ENCODE peak calls at places on chromosomes 13 and 19, in four cellular contexts. B is HepG2, O is K562, H is A549. A is an unnamed sample.

GRCh38 chr19:47157455-47158321 is 27.1 kb downstream of the SAE1 start:
- DNase-seq in B (no peak), O (no peak), H (no peak), A (peak; percentile 67)

GRCh38 chr13:32537580-32538233 is 888 bp downstream of the N4BP2L2 start:
- DNase-seq in B (no peak), O (peak; percentile 10), H (no peak), A (no peak)

GRCh38 chr19:2190848-2191455 is 27.2 kb downstream of the DOT1L start:
- DNase-seq in B (no peak), O (no peak), H (no peak), A (no peak)

GRCh38 chr13:21078501-21078900 is 17.1 kb upstream of the LATS2 start:
- DNase-seq in B (no peak), O (no peak), H (no peak), A (no peak)

GRCh38 chr13:55571237-55571867 is 1569.4 kb upstream of the PRR20A start:
- DNase-seq in B (no peak), O (no peak), H (no peak), A (no peak)

GRCh38 chr13:94994506-94994905 is 282.2 kb upstream of the SOX21 start:
- DNase-seq in B (no peak), O (no peak), H (no peak), A (no peak)

GRCh38 chr13:23871616-23872220 is 17.5 kb downstream of the MIPEP start:
- DNase-seq in B (peak; percentile 39), O (peak; percentile 12), H (no peak), A (no peak)

GRCh38 chr13:74135306-74136088 is 1.3 kb upstream of the KLF12 start:
- DNase-seq in B (no peak), O (peak; percentile 58), H (peak; percentile 33), A (no peak)

GRCh38 chr19:2236285-2237050 is at the start of the genes PLEKHJ1 and SF3A2:
- DNase-seq in B (peak; percentile 96), O (peak; percentile 97), H (peak; percentile 92), A (peak; percentile 87)

GRCh38 chr19:3176715-3177501 is 1.7 kb upstream of the S1PR4 start:
- DNase-seq in B (no peak), O (peak; percentile 77), H (peak; percentile 80), A (no peak)

GRCh38 chr19:12202250-12202649 is 39.4 kb downstream of the ZNF136 start:
- DNase-seq in B (peak; percentile 56), O (no peak), H (no peak), A (peak; percentile 51)

GRCh38 chr19:46373573-46374359 is 26.9 kb downstream of the PPP5C start:
- DNase-seq in B (no peak), O (no peak), H (peak; percentile 88), A (peak; percentile 73)

GRCh38 chr19:31127132-31127967 is 221.9 kb downstream of the TSHZ3 start:
- DNase-seq in B (no peak), O (no peak), H (peak; percentile 67), A (no peak)

GRCh38 chr13:71218960-71219359 is 648.0 kb downstream of the DACH1 start:
- DNase-seq in B (peak; percentile 7), O (no peak), H (no peak), A (no peak)

GRCh38 chr19:41910992-41911888 is 17.0 kb downstream of the ERFL start:
- DNase-seq in B (no peak), O (peak; percentile 14), H (no peak), A (no peak)

GRCh38 chr13:100646030-100646673 is 28.4 kb downstream of the TMTC4 start:
- DNase-seq in B (peak; percentile 28), O (peak; percentile 23), H (peak; percentile 8), A (no peak)

GRCh38 chr13:112965103-112965502 is 3.9 kb upstream of the MCF2L start:
- DNase-seq in B (no peak), O (no peak), H (no peak), A (no peak)
- TF ChIP-seq JUN in B (no peak), O (no peak), H (no peak), A (no peak)

DNA sequence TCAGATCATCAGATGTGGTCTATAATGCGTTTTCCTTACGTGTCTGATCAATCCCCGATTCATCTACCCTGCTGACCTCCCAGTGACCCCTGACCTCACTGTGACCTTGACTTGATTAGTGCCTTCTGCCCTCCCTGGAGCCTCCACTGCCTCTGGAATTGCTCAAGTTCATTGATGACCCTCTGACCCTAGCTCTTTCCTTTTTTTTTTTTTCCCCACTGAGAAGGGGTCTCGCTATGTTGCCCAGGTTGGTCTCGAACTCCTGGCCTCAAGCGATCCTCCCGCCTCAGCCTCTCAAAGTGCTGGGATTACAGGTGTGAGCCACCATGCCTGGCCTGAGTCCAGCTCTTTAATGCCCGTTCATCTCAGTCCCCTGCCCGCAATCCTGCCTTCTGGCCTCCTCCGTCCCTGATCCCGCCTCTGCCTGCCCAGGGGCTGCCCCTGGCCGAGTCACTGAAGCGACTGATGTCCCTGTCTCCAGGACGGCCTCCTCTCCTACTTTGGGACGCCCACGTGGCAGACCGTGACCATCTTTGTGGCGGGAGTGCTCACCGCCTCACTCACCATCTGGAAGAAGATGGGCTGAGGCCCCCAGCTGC is 4.0 kb upstream of the FTL start:
- DNase-seq in B (peak; percentile 48), O (no peak), H (no peak), A (no peak)
- TF ChIP-seq HDAC2 in B (peak; percentile 29), O (no peak), H (no peak), A (no peak)

GRCh38 chr13:90868321-90868920 is 479.1 kb upstream of the MIR17HG start:
- DNase-seq in B (peak; percentile 3), O (peak; percentile 63), H (no peak), A (no peak)
- TF ChIP-seq JUN in B (no peak), O (no peak), H (no peak), A (no peak)

GRCh38 chr13:51501096-51501495 is 48.3 kb upstream of the INTS6 start:
- DNase-seq in B (no peak), O (no peak), H (no peak), A (no peak)

GRCh38 chr13:51500687-51501086 is 47.9 kb upstream of the INTS6 start:
- DNase-seq in B (no peak), O (no peak), H (no peak), A (no peak)

GRCh38 chr13:51502206-51502651 is 49.4 kb upstream of the INTS6 start:
- DNase-seq in B (no peak), O (no peak), H (no peak), A (no peak)

GRCh38 chr13:51501592-51502205 is 48.9 kb upstream of the INTS6 start:
- DNase-seq in B (no peak), O (no peak), H (no peak), A (no peak)

GRCh38 chr13:51499841-51500240 is 47.0 kb upstream of the INTS6 start:
- DNase-seq in B (no peak), O (no peak), H (no peak), A (no peak)
- TF ChIP-seq HDAC2 in B (no peak), O (no peak), H (no peak), A (no peak)

DNA sequence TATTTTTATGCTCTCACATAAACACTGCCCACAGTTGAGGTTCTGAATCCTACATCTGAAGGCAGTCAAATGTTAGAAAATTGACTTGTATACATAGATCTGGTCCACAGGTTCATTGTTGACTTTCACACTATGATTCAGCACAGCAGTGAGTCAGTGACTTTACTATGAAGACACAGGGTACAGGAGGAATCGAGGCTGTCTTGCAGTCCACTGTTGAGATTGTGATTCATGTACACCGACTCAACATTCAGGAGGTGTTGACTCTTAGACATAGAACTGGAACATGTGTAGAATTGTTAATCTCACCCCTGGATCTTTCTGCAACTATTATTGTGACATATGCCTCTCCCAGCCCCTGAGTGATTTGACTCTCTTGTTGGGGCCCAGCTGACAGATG is 74.3 kb upstream of the ZNF43 start:
- DNase-seq in B (no peak), O (no peak), H (no peak), A (no peak)
- TF ChIP-seq JUN in B (no peak), O (no peak), H (no peak), A (no peak)

DNA sequence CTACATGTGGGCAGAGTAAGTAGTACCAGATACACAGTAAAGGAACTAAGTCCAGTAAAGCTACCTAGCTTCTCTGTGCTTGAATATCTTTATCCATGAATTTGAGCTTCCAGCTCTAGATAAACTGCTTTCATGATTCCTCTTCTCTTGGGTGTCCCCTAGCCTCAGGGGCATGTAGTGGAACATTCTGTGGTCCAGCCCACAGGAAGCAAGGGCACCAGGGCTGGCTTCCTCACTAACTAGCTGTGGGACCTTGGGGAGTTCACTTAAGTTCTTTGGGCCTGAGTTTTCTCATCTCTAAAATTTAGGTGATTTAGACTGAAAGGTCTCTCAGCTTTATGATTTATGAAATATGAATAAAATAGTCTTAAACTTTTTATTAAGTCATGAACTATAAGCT is 185.7 kb downstream of the KATNAL1 start:
- DNase-seq in B (no peak), O (no peak), H (no peak), A (no peak)
- TF ChIP-seq HDAC2 in B (no peak), O (no peak), H (no peak), A (no peak)

DNA sequence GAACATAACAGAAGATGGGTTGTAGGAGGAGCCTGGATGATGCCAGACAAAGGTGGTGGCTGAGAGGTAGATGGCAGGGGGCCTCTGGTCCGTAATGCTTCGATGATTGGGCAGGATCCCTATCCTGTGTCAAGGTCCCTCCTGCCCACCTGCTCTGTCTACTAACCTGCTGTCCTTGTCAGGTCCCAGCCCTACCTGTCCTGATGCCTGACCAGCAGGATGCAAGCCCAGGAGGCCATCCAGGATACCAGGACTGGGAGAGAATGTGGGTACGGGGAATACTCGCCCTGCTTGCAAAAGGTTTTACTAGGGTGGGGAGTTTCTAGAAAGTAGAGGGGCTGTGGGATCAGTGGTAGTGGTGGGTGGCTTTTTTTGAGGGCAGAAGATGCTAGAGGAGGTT is 4.4 kb downstream of the MZF1 start:
- DNase-seq in B (no peak), O (no peak), H (no peak), A (no peak)
- TF ChIP-seq JUN in B (no peak), O (no peak), H (no peak), A (no peak)

GRCh38 chr13:98915563-98916348 is 62.1 kb downstream of the DOCK9 start:
- DNase-seq in B (no peak), O (no peak), H (no peak), A (no peak)

GRCh38 chr13:98912846-98913245 is 65.0 kb downstream of the DOCK9 start:
- DNase-seq in B (no peak), O (no peak), H (no peak), A (no peak)

GRCh38 chr13:98906746-98907502 is 70.9 kb downstream of the DOCK9 start:
- DNase-seq in B (no peak), O (no peak), H (no peak), A (no peak)

GRCh38 chr13:98909016-98909415 is 68.8 kb downstream of the DOCK9 start:
- DNase-seq in B (no peak), O (no peak), H (no peak), A (no peak)

GRCh38 chr13:98910501-98910951 is 67.3 kb downstream of the DOCK9 start:
- DNase-seq in B (peak; percentile 7), O (no peak), H (peak; percentile 6), A (no peak)
- TF ChIP-seq HDAC2 in B (no peak), O (no peak), H (no peak), A (no peak)

GRCh38 chr13:50783066-50783465 is 60.4 kb downstream of the DLEU7 start:
- DNase-seq in B (no peak), O (no peak), H (no peak), A (no peak)
- TF ChIP-seq JUN in B (no peak), O (no peak), H (no peak), A (no peak)